ENCODE peak calls at places on chromosome 1, in six cellular contexts. M, O, Q, U, C and R are unnamed samples.
A peak's percentile ranks its signal among the peaks of the same experiment; 100 is the strongest.

GRCh38 chr1:67629370-67630075 is 55.5 kb upstream of the GADD45A start:
- DNase-seq in M (no peak), O (no peak), Q (no peak), U (no peak), C (peak; percentile 51), R (no peak)

GRCh38 chr1:52288286-52288685 is 77.7 kb downstream of the CC2D1B start:
- DNase-seq in M (no peak), O (no peak), Q (no peak), U (peak; percentile 39), C (peak; percentile 4), R (no peak)

GRCh38 chr1:225944951-225945350 is 3.9 kb upstream of the LEFTY2 start:
- DNase-seq in M (no peak), O (no peak), Q (no peak), U (no peak), C (no peak), R (no peak)

GRCh38 chr1:44696789-44697188 is 22.3 kb downstream of the ARMH1 start:
- DNase-seq in M (no peak), O (no peak), Q (no peak), U (no peak), C (no peak), R (no peak)

GRCh38 chr1:111789666-111790316 is 34.1 kb downstream of the DDX20 start:
- DNase-seq in M (no peak), O (no peak), Q (no peak), U (no peak), C (peak; percentile 6), R (no peak)

GRCh38 chr1:233038581-233038980 is 88.2 kb downstream of the NTPCR start:
- DNase-seq in M (no peak), O (no peak), Q (no peak), U (no peak), C (no peak), R (no peak)

GRCh38 chr1:186865861-186866260 is 37.1 kb downstream of the PLA2G4A start:
- DNase-seq in M (no peak), O (no peak), Q (no peak), U (no peak), C (no peak), R (no peak)

GRCh38 chr1:59415876-59416275 is 119.0 kb downstream of the FGGY start:
- DNase-seq in M (no peak), O (no peak), Q (no peak), U (no peak), C (peak; percentile 47), R (no peak)

GRCh38 chr1:67612690-67613322 is 72.2 kb upstream of the GADD45A start:
- DNase-seq in M (no peak), O (no peak), Q (no peak), U (no peak), C (peak; percentile 26), R (no peak)

GRCh38 chr1:101044749-101045148 is 19.2 kb upstream of the DPH5 start:
- DNase-seq in M (no peak), O (no peak), Q (no peak), U (no peak), C (no peak), R (no peak)

GRCh38 chr1:7585216-7585907 is 185.7 kb upstream of the VAMP3 start:
- DNase-seq in M (no peak), O (no peak), Q (peak; percentile 42), U (no peak), C (no peak), R (no peak)

GRCh38 chr1:119006406-119007279 is 18.5 kb upstream of the TBX15 start:
- DNase-seq in M (no peak), O (no peak), Q (peak; percentile 21), U (no peak), C (no peak), R (no peak)

GRCh38 chr1:36175137-36176095 is 19.5 kb downstream of the MAP7D1 start:
- DNase-seq in M (peak; percentile 70), O (no peak), Q (peak; percentile 72), U (no peak), C (peak; percentile 97), R (no peak)